ENCODE peak calls at places on chromosome 15, in nine cellular contexts. R is glutamatergic neuron; X is BE2C; V is HTR-8/SVneo; W is fibroblast of gingiva; E is AG10803; D is mesenchymal stem cell; U is activated naive CD8-positive, alpha-beta T cell treated with anti-CD3 and anti-CD28 coated beads, Interleukin-2, amount 50 U/mL, for 24 hours; M is psoas muscle. P is an unnamed sample.

GRCh38 chr15:53851110-53851833 is 91.8 kb upstream of the WDR72 start:
- DNase-seq in R (no peak), X (no peak), V (no peak), W (no peak), E (no peak), D (no peak), U (no peak), M (no peak), P (no peak)

GRCh38 chr15:28942046-28942445 is 56.3 kb downstream of the APBA2 start:
- DNase-seq in R (no peak), X (no peak), V (no peak), W (no peak), E (no peak), D (no peak), U (peak), M (no peak), P (no peak)

GRCh38 chr15:90190606-90191343 is 10.4 kb upstream of the SEMA4B start:
- DNase-seq in R (no peak), X (no peak), V (no peak), W (no peak), E (no peak), D (no peak), U (no peak), M (no peak), P (no peak)

GRCh38 chr15:101526021-101526420 is 36.5 kb upstream of the PCSK6 start:
- DNase-seq in R (no peak), X (no peak), V (no peak), W (no peak), E (no peak), D (no peak), U (no peak), M (no peak), P (no peak)

GRCh38 chr15:44137750-44138149 is 57.3 kb downstream of the FRMD5 start:
- DNase-seq in R (no peak), X (peak), V (peak), W (no peak), E (peak), D (no peak), U (no peak), M (no peak), P (no peak)

GRCh38 chr15:89121414-89121813 is 33.2 kb downstream of the ABHD2 start:
- DNase-seq in R (no peak), X (no peak), V (no peak), W (peak), E (no peak), D (no peak), U (no peak), M (no peak), P (no peak)

GRCh38 chr15:61184431-61184830 is 44.7 kb downstream of the RORA start:
- DNase-seq in R (no peak), X (no peak), V (no peak), W (no peak), E (no peak), D (no peak), U (no peak), M (no peak), P (no peak)

GRCh38 chr15:47998523-47999113 is 122.2 kb upstream of the SLC24A5 start:
- DNase-seq in R (no peak), X (no peak), V (no peak), W (no peak), E (no peak), D (peak), U (no peak), M (no peak), P (no peak)

GRCh38 chr15:68652141-68652540 is 73.3 kb downstream of the CORO2B start:
- DNase-seq in R (no peak), X (no peak), V (no peak), W (peak), E (peak), D (no peak), U (no peak), M (no peak), P (no peak)

GRCh38 chr15:88608607-88609181 is 12.4 kb upstream of the AEN start:
- DNase-seq in R (no peak), X (no peak), V (no peak), W (no peak), E (no peak), D (no peak), U (no peak), M (no peak), P (no peak)

GRCh38 chr15:32898991-32899613 is 181.3 kb downstream of the GREM1 start:
- DNase-seq in R (peak), X (peak), V (no peak), W (no peak), E (no peak), D (no peak), U (no peak), M (no peak), P (no peak)

GRCh38 chr15:77069521-77070121 is 1.3 kb downstream of the TSPAN3 start:
- DNase-seq in R (no peak), X (no peak), V (no peak), W (no peak), E (no peak), D (peak), U (no peak), M (no peak), P (no peak)

GRCh38 chr15:74227968-74228722 is 8.0 kb upstream of the CCDC33 start:
- DNase-seq in R (no peak), X (peak), V (no peak), W (no peak), E (no peak), D (no peak), U (no peak), M (no peak), P (no peak)

GRCh38 chr15:74453925-74454763 is 6.8 kb downstream of the UBL7 start:
- DNase-seq in R (no peak), X (no peak), V (no peak), W (no peak), E (no peak), D (no peak), U (no peak), M (no peak), P (no peak)

GRCh38 chr15:60412026-60412425 is 14.2 kb upstream of the ANXA2 start:
- DNase-seq in R (no peak), X (no peak), V (no peak), W (no peak), E (no peak), D (no peak), U (no peak), M (no peak), P (no peak)

GRCh38 chr15:57375827-57376694 is at the start of gene CGNL1:
- DNase-seq in R (peak), X (peak), V (peak), W (no peak), E (no peak), D (peak), U (no peak), M (peak), P (no peak)

GRCh38 chr15:100373942-100374341 is 32.2 kb upstream of the ADAMTS17 start:
- DNase-seq in R (no peak), X (no peak), V (no peak), W (no peak), E (no peak), D (no peak), U (no peak), M (no peak), P (no peak)

GRCh38 chr15:84797212-84797611 is 19.9 kb upstream of the ALPK3 start:
- DNase-seq in R (no peak), X (no peak), V (no peak), W (peak), E (peak), D (peak), U (no peak), M (no peak), P (no peak)

GRCh38 chr15:58467722-58468436 is 36.1 kb downstream of the LIPC start:
- DNase-seq in R (no peak), X (no peak), V (no peak), W (no peak), E (no peak), D (no peak), U (no peak), M (no peak), P (no peak)

GRCh38 chr15:77738441-77739437 is 106.0 kb upstream of the LINGO1 start:
- DNase-seq in R (peak), X (peak), V (no peak), W (no peak), E (no peak), D (no peak), U (no peak), M (no peak), P (no peak)

GRCh38 chr15:22930782-22931484 is 49.2 kb downstream of the CYFIP1 start:
- DNase-seq in R (no peak), X (peak), V (no peak), W (peak), E (peak), D (no peak), U (no peak), M (no peak), P (no peak)

GRCh38 chr15:74723187-74723586 is 2.1 kb downstream of the CYP1A1 start:
- DNase-seq in R (no peak), X (no peak), V (no peak), W (no peak), E (no peak), D (no peak), U (no peak), M (no peak), P (no peak)

GRCh38 chr15:67199881-67200763 is 54.3 kb downstream of the AAGAB start:
- DNase-seq in R (no peak), X (no peak), V (no peak), W (peak), E (peak), D (peak), U (no peak), M (no peak), P (no peak)

GRCh38 chr15:58229297-58229768 is 91.2 kb downstream of the AQP9 start:
- DNase-seq in R (no peak), X (no peak), V (no peak), W (no peak), E (peak), D (peak), U (no peak), M (no peak), P (no peak)

GRCh38 chr15:55796321-55796965 is 53.5 kb upstream of the PRTG start:
- DNase-seq in R (no peak), X (no peak), V (no peak), W (no peak), E (no peak), D (peak), U (no peak), M (no peak), P (no peak)

GRCh38 chr15:43879386-43880355 is 52.9 kb downstream of the WDR76 start:
- DNase-seq in R (no peak), X (no peak), V (no peak), W (no peak), E (no peak), D (no peak), U (no peak), M (no peak), P (no peak)

GRCh38 chr15:40506964-40507571 is 36.3 kb downstream of the CHST14 start:
- DNase-seq in R (peak), X (peak), V (peak), W (peak), E (peak), D (peak), U (peak), M (peak), P (peak)

GRCh38 chr15:75830910-75831805 is 12.1 kb upstream of the UBE2Q2 start:
- DNase-seq in R (no peak), X (no peak), V (no peak), W (no peak), E (no peak), D (no peak), U (no peak), M (no peak), P (no peak)

GRCh38 chr15:29822685-29823459 is 604 bp upstream of the TJP1 start:
- DNase-seq in R (peak), X (peak), V (peak), W (peak), E (peak), D (peak), U (no peak), M (peak), P (peak)

GRCh38 chr15:79641841-79642240 is 209.7 kb downstream of the MINAR1 start:
- DNase-seq in R (no peak), X (no peak), V (no peak), W (peak), E (peak), D (no peak), U (no peak), M (no peak), P (no peak)

P was measured in fibroblast of the conjunctiva.